ENCODE peak calls at places on chromosomes 16 and 17, in five cellular contexts. K, X, P, S and G are unnamed samples.

GRCh38 chr16:11586856-11587642 is at the start of gene LITAF:
- DNase-seq in X (peak), K (peak), P (no peak), S (peak), G (peak)

GRCh38 chr17:3910420-3911270 is 5.6 kb downstream of the P2RX1 start:
- DNase-seq in K (no peak), X (no peak), S (no peak), P (no peak), G (no peak)

GRCh38 chr16:78405833-78406232 is 306.4 kb downstream of the WWOX start:
- DNase-seq in P (no peak), S (no peak), K (no peak), X (no peak), G (no peak)

GRCh38 chr17:74360993-74361612 is 565 bp downstream of the BTBD17 start:
- DNase-seq in K (no peak), S (no peak), X (no peak), P (peak), G (no peak)

GRCh38 chr17:81737947-81738800 is 26.1 kb downstream of the SLC25A10 start:
- DNase-seq in K (no peak), X (no peak), P (no peak), S (no peak), G (no peak)

GRCh38 chr17:44758414-44759095 is at the start of gene ADAM11:
- DNase-seq in X (no peak), S (peak), P (no peak), K (no peak), G (no peak)

GRCh38 chr17:4195306-4195705 is 52.3 kb downstream of the CYB5D2 start:
- DNase-seq in P (no peak), S (no peak), K (no peak), X (no peak), G (no peak)

GRCh38 chr17:50666316-50666715 is 31.6 kb downstream of the ABCC3 start:
- DNase-seq in S (no peak), X (no peak), P (no peak), K (no peak), G (no peak)

GRCh38 chr17:16512011-16512410 is 20.0 kb upstream of the LRRC75A start:
- DNase-seq in P (no peak), K (no peak), X (no peak), S (no peak), G (no peak)

GRCh38 chr16:60922920-60923319 is 1113.3 kb downstream of the CDH8 start:
- DNase-seq in P (no peak), S (no peak), X (no peak), K (no peak), G (no peak)

GRCh38 chr17:968812-969766 is 10.5 kb downstream of the NXN start:
- DNase-seq in K (no peak), P (no peak), X (no peak), S (no peak), G (no peak)

GRCh38 chr17:66207936-66208335 is 16.0 kb upstream of the CEP112 start:
- DNase-seq in S (no peak), X (no peak), K (no peak), P (no peak), G (no peak)

GRCh38 chr17:53191878-53192277 is 630.8 kb upstream of the KIF2B start:
- DNase-seq in K (no peak), S (no peak), P (no peak), X (no peak), G (no peak)

GRCh38 chr17:13879961-13880466 is 189.3 kb upstream of the COX10 start:
- DNase-seq in K (no peak), P (no peak), S (no peak), X (no peak), G (no peak)

GRCh38 chr16:85395913-85396878 is 216.9 kb upstream of the GSE1 start:
- DNase-seq in P (no peak), X (peak), S (no peak), K (no peak), G (no peak)

GRCh38 chr17:77346765-77347164 is 206.0 kb downstream of the SEC14L1 start:
- DNase-seq in K (no peak), P (no peak), X (no peak), S (no peak), G (no peak)

GRCh38 chr16:11334831-11335404 is 10.3 kb upstream of the RMI2 start:
- DNase-seq in K (no peak), P (no peak), S (no peak), X (no peak), G (no peak)

GRCh38 chr16:3131755-3132377 is 3.0 kb upstream of the ZNF213 start:
- DNase-seq in X (peak), P (no peak), K (no peak), S (peak), G (peak)

GRCh38 chr17:68248199-68248825 is 469 bp downstream of the AMZ2 start:
- DNase-seq in K (no peak), S (no peak), X (peak), P (no peak), G (peak)

GRCh38 chr16:88638323-88639230 is at the start of gene IL17C:
- DNase-seq in S (peak), P (no peak), X (no peak), K (no peak), G (peak)

GRCh38 chr17:42879596-42879985 is 21.0 kb upstream of the G6PC1 start:
- DNase-seq in X (no peak), P (no peak), K (no peak), S (no peak), G (no peak)

GRCh38 chr16:29007865-29008593 is 23.2 kb downstream of the LAT start:
- DNase-seq in P (no peak), K (no peak), X (peak), S (no peak), G (peak)

GRCh38 chr16:4994719-4995434 is 36.7 kb downstream of the SEC14L5 start:
- DNase-seq in P (no peak), K (no peak), S (peak), X (no peak), G (no peak)

GRCh38 chr17:27560668-27561067 is 70.3 kb upstream of the LGALS9 start:
- DNase-seq in X (no peak), S (no peak), P (no peak), K (no peak), G (no peak)

GRCh38 chr17:8014558-8014850 is 12.1 kb downstream of the GUCY2D start:
- DNase-seq in S (no peak), P (no peak), K (no peak), X (no peak), G (no peak)

GRCh38 chr17:2655526-2655925 is 56.0 kb downstream of the CLUH start:
- DNase-seq in K (no peak), X (no peak), P (no peak), S (no peak), G (no peak)

GRCh38 chr17:33515974-33516373 is 222.9 kb upstream of the ASIC2 start:
- DNase-seq in P (no peak), X (no peak), K (no peak), S (no peak), G (no peak)